ENCODE peak calls at places on chromosomes 4 and X, in nine cellular contexts. M is pancreas, Z is tibial artery, U is brain microvascular endothelial cell, C is tibial nerve, G is HCT116, O is sigmoid colon, H is heart right ventricle, A is HepG2. F is an unnamed sample. For H3K36me3, the result is how much of the 10 kb centered on the place peaks cover.

GRCh38 chr4:136706942-136707341 is 825.4 kb downstream of the PCDH18 start:
- DNase-seq in U (no peak), Z (no peak), O (no peak), C (no peak), G (no peak), M (no peak), A (no peak), H (no peak), F (no peak)

GRCh38 chr4:140947507-140947906 is 185.8 kb downstream of the RNF150 start:
- DNase-seq in Z (no peak), G (no peak), O (peak), M (no peak), H (no peak), U (peak), C (no peak), A (no peak), F (no peak)

GRCh38 chr4:55912249-55912648 is 36.5 kb upstream of the CEP135 start:
- DNase-seq in M (no peak), U (no peak), H (no peak), Z (no peak), A (no peak), G (no peak), O (no peak), C (no peak), F (no peak)

GRCh38 chrX:77493677-77494553 is 46.7 kb downstream of the FGF16 start:
- DNase-seq in M (no peak), C (no peak), U (peak), A (peak), O (no peak), Z (no peak), H (no peak), G (no peak), F (no peak)

GRCh38 chrX:9902651-9903050 is 64.5 kb upstream of the CLDN34 start:
- DNase-seq in H (no peak), A (no peak), M (peak), O (no peak), G (no peak), C (no peak), U (no peak), Z (no peak), F (no peak)

GRCh38 chrX:22376369-22376768 is 103.7 kb downstream of the CBLL2 start:
- DNase-seq in C (no peak), U (no peak), M (no peak), Z (no peak), G (no peak), H (no peak), A (no peak), O (no peak), F (no peak)

GRCh38 chrX:38028300-38028699 is 21.9 kb downstream of the SYTL5 start:
- DNase-seq in U (no peak), A (no peak), O (no peak), H (no peak), G (no peak), M (no peak), Z (no peak), C (no peak), F (no peak)

GRCh38 chr4:180789929-180790328 is 1453.3 kb upstream of the TENM3 start:
- DNase-seq in U (no peak), A (no peak), O (no peak), M (no peak), G (no peak), C (no peak), H (no peak), Z (no peak), F (no peak)

GRCh38 chr4:169407217-169407845 is 136.6 kb upstream of the SH3RF1 start:
- DNase-seq in Z (no peak), U (no peak), G (no peak), A (no peak), H (no peak), O (no peak), C (no peak), M (no peak), F (no peak)

GRCh38 chr4:156774422-156774821 is 197.2 kb downstream of the PDGFC start:
- DNase-seq in H (no peak), Z (no peak), U (peak), A (peak), C (no peak), M (no peak), O (no peak), G (no peak), F (peak)

GRCh38 chr4:47533689-47534347 is 48.7 kb downstream of the ATP10D start:
- DNase-seq in C (no peak), O (no peak), A (no peak), G (no peak), H (no peak), U (no peak), M (no peak), Z (no peak), F (no peak)
- H3K27ac ChIP-seq in C (no peak), O (no peak), A (no peak), G (no peak), H (no peak), U (peak), M (no peak), Z (no peak), F (no peak)

DNA sequence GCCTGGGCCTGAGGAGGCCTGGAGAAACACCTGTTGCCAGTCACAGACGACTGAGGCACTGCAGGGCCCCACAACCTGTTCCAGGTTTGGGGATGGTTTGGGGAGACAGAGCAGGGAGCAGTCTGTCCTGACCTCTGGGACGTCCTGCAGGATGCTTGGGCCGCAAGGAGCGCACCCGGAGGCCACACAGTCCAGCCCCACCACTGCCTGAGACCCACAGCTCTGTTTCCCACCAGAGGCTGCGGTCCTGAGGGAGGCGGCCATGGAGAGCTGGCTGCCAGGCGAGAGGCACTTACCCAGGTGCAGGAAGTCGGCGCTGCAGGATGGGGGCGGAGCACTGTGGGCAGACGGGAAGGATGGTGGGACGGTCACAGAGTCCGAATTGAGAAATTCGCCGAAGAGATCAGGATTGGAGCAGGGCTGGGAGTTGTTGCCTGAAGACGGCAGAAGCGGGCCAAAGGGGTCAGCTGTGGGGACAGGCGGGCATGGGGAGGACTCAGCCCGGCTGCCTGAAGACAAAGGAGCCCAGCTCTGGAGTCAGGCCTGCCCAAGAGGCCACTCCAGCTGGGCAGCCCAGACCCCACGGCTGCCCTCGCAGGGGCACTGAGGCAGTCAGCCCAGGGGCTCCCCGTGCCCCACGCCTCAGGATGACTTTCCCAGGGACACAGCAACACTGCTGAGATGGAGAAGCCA is 40.3 kb upstream of the CPLX1 start:
- DNase-seq in Z (no peak), C (no peak), M (peak), U (no peak), A (no peak), O (no peak), G (no peak), H (no peak), F (no peak)
- H3K36me3 ChIP-seq in Z (half or more), C (under half), M (under half), U (half or more), A (under half), O (half or more), G (under half), H (half or more), F (half or more)

GRCh38 chrX:135707880-135708279 is 5.6 kb upstream of the CT45A1 start:
- DNase-seq in G (peak), O (no peak), H (no peak), A (peak), U (no peak), Z (no peak), C (no peak), M (peak), F (no peak)
- TF ChIP-seq CTCF in G (peak), O (no peak), H (peak), A (peak), U (peak), Z (no peak), C (peak), M (peak), F (no peak)

DNA sequence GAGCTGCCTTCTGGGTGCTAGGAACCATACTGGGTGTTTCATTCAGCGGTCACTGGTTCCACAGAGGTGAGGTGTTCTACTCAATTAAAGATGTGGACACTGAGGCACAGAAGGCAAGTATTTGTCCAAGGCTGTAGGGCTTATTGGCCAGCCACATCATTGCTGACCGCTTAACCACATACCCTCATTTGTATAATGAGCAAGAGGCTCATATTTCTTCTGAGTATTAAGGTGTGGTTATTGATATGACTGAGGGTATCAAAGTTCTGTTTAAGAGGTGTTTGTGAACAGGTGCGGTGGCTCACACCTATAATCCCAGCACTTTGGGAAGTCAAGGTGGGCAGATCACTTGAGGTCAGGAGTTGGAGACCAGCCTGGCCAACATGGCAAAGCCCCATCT is 14.3 kb downstream of the RNF4 start:
- DNase-seq in G (no peak), Z (no peak), U (no peak), A (no peak), M (no peak), C (no peak), H (no peak), O (no peak), F (no peak)
- H3K27ac ChIP-seq in G (no peak), Z (no peak), U (no peak), A (peak), M (peak), C (peak), H (peak), O (peak), F (peak)

DNA sequence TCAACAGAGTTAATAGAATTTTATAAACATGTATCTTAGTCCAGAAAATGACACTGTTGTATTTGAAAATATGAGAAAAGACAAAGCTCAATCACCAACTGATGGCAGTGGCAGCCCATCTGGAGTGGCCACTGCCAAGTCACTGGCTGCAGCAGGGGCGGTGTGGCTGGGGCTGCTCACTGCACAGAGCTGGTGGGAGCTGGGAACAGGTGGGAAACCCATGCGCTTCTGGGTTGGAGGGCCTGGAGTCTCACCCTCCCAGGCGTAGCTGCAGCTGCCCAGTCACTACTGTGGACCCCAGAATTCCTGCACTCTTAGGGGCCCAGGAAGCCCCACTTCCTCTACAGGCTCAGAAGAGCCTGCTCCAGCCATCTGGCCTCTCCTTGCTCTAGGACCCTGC is 251.8 kb upstream of the NDST4 start:
- DNase-seq in M (peak), A (no peak), G (no peak), U (no peak), Z (no peak), O (no peak), C (no peak), H (no peak), F (no peak)
- H3K36me3 ChIP-seq in M (under half), A (under half), G (under half), U (under half), Z (under half), O (under half), C (under half), H (under half), F (under half)

GRCh38 chr4:118235726-118236125 is 117.1 kb downstream of the PRSS12 start:
- DNase-seq in G (no peak), Z (no peak), H (no peak), M (no peak), O (no peak), C (no peak), A (no peak), U (no peak), F (no peak)
- TF ChIP-seq CTCF in G (no peak), Z (no peak), H (no peak), M (no peak), O (no peak), C (no peak), A (no peak), U (no peak), F (no peak)

GRCh38 chr4:7435411-7436095 is 823 bp upstream of the PSAPL1 start:
- DNase-seq in H (no peak), Z (no peak), G (no peak), C (no peak), M (peak), U (peak), A (peak), O (no peak), F (no peak)
- H3K27ac ChIP-seq in H (no peak), Z (no peak), G (no peak), C (no peak), M (no peak), U (no peak), A (no peak), O (no peak), F (no peak)

GRCh38 chrX:47202877-47203276 is 9.2 kb downstream of the UBA1 start:
- DNase-seq in U (no peak), M (peak), C (no peak), O (no peak), G (no peak), H (no peak), Z (no peak), A (no peak), F (no peak)
- H3K36me3 ChIP-seq in U (half or more), M (under half), C (under half), O (half or more), G (under half), H (half or more), Z (half or more), A (under half), F (half or more)